ENCODE peak calls at places on chromosome 22, in six cellular contexts. H is PC-9, K is HL-60, G is fibroblast of pulmonary artery, Z is psoas muscle, Q is heart left ventricle. M is an unnamed sample.

GRCh38 chr22:27113211-27114030 is 456.0 kb downstream of the MIAT start:
- DNase-seq in K (peak; percentile 88), H (peak; percentile 95), Q (no peak), G (peak; percentile 96), Z (peak; percentile 59), M (no peak)

GRCh38 chr22:35399114-35399677 is 744 bp upstream of the MCM5 start:
- DNase-seq in G (no peak), Z (no peak), K (no peak), H (no peak), Q (no peak), M (no peak)

GRCh38 chr22:39959640-39960447 is at the start of gene TMA7B:
- DNase-seq in H (no peak), Q (no peak), G (peak; percentile 65), K (peak; percentile 43), Z (no peak), M (no peak)

GRCh38 chr22:38737302-38738060 is 18.3 kb downstream of the SUN2 start:
- DNase-seq in G (no peak), Z (peak; percentile 36), K (no peak), Q (peak; percentile 37), H (no peak), M (no peak)

GRCh38 chr22:49018601-49019000 is 809.1 kb downstream of the BRD1 start:
- DNase-seq in H (no peak), K (no peak), G (no peak), Q (peak; percentile 41), Z (no peak), M (no peak)

GRCh38 chr22:43477151-43477725 is 65.4 kb downstream of the MPPED1 start:
- DNase-seq in K (no peak), H (no peak), Q (no peak), G (no peak), Z (no peak), M (no peak)

GRCh38 chr22:43995057-43995685 is 28.9 kb upstream of the PARVB start:
- DNase-seq in K (no peak), Q (no peak), Z (no peak), H (no peak), G (no peak), M (no peak)

GRCh38 chr22:28344893-28345292 is 334.7 kb downstream of the TTC28 start:
- DNase-seq in G (no peak), K (no peak), Z (no peak), H (no peak), Q (no peak), M (no peak)

GRCh38 chr22:26053737-26054316 is 115.4 kb upstream of the SEZ6L start:
- DNase-seq in Q (no peak), K (no peak), G (no peak), Z (no peak), H (no peak), M (no peak)

GRCh38 chr22:34761111-34761510 is 304.8 kb upstream of the ISX start:
- DNase-seq in Z (no peak), G (no peak), Q (no peak), K (no peak), H (no peak), M (no peak)

GRCh38 chr22:19360300-19360792 is 68.8 kb upstream of the CLTCL1 start:
- DNase-seq in K (no peak), Q (no peak), H (no peak), G (no peak), Z (no peak), M (no peak)

GRCh38 chr22:36194971-36195370 is 6.6 kb downstream of the APOL4 start:
- DNase-seq in K (peak; percentile 27), H (peak; percentile 67), Q (peak; percentile 75), Z (peak; percentile 68), G (peak; percentile 85), M (no peak)

GRCh38 chr22:47034905-47035419 is 272.5 kb downstream of the TBC1D22A start:
- DNase-seq in G (no peak), K (no peak), Z (peak; percentile 31), H (no peak), Q (peak; percentile 58), M (no peak)

GRCh38 chr22:49380828-49381114 is 446.9 kb downstream of the BRD1 start:
- DNase-seq in Q (no peak), Z (no peak), K (no peak), H (no peak), G (no peak), M (no peak)

GRCh38 chr22:41512421-41513194 is 31.7 kb downstream of the POLR3H start:
- DNase-seq in K (no peak), Q (no peak), G (peak; percentile 69), H (peak; percentile 66), Z (peak; percentile 87), M (peak; percentile 40)

GRCh38 chr22:41302016-41302767 is 867 bp downstream of the ZC3H7B start:
- DNase-seq in G (no peak), K (no peak), H (no peak), Z (no peak), Q (no peak), M (no peak)

GRCh38 chr22:35637254-35637653 is 11.0 kb upstream of the APOL6 start:
- DNase-seq in G (no peak), K (no peak), Q (no peak), Z (no peak), H (no peak), M (no peak)

GRCh38 chr22:45208993-45209838 is 31.5 kb downstream of the KIAA0930 start:
- DNase-seq in Z (peak; percentile 64), G (peak; percentile 64), Q (no peak), K (no peak), H (no peak), M (no peak)

GRCh38 chr22:49968831-49969661 is 8.5 kb downstream of the PIM3 start:
- DNase-seq in K (no peak), H (no peak), Z (peak; percentile 56), Q (peak; percentile 55), G (no peak), M (no peak)

GRCh38 chr22:27614291-27615007 is 187.1 kb downstream of the MN1 start:
- DNase-seq in G (no peak), H (no peak), Q (no peak), K (no peak), Z (no peak), M (no peak)

GRCh38 chr22:25835348-25835747 is 93.4 kb downstream of the MYO18B start:
- DNase-seq in Q (no peak), G (no peak), Z (no peak), H (no peak), K (no peak), M (no peak)

GRCh38 chr22:43841742-43842141 is 20.6 kb downstream of the SULT4A1 start:
- DNase-seq in Z (peak; percentile 30), H (no peak), Q (peak; percentile 59), K (no peak), G (no peak), M (no peak)

GRCh38 chr22:42930810-42931420 is 73.8 kb upstream of the ARFGAP3 start:
- DNase-seq in H (peak; percentile 47), G (peak; percentile 31), Z (peak; percentile 74), K (no peak), Q (no peak), M (no peak)

GRCh38 chr22:20762233-20762796 is 11.6 kb upstream of the SERPIND1 start:
- DNase-seq in K (no peak), G (no peak), H (no peak), Q (no peak), Z (no peak), M (no peak)
- H3K4me3 ChIP-seq in K (no peak overlapping the region), G (no peak overlapping the region), H (no peak overlapping the region), Q (no peak overlapping the region), Z (no peak overlapping the region), M (no peak overlapping the region)

DNA sequence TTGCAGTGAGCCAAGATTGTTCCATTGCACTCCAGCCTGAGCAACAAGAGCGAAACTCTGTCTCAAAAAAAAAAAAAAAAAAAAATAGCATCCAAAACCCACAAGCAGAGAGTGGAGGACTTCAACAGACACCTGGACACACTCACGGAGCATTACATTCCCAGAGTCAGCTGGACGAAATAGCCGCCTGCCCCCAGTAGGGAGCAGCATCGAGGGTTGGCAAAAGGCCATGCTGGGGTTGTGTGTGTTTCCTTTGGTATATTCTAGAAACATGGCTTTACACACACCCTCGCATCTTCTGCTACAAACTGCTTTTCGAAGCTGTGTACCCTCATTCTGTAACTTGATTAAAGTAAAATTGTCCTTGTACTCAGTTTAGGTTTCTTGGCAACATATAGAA is 5.3 kb downstream of the ADA2 start:
- DNase-seq in Z (peak; percentile 83), K (no peak), H (no peak), G (peak; percentile 55), Q (peak; percentile 77), M (no peak)
- TF ChIP-seq CTCF in Z (peak; percentile 56), K (no peak), H (no peak), G (peak; percentile 46), Q (peak; percentile 61), M (peak; percentile 42)

GRCh38 chr22:29625090-29625825 is 21.8 kb downstream of the NF2 start:
- DNase-seq in H (peak; percentile 75), Z (peak; percentile 65), Q (no peak), G (peak; percentile 77), K (peak; percentile 41), M (peak; percentile 59)

GRCh38 chr22:29623059-29623458 is 19.6 kb downstream of the NF2 start:
- DNase-seq in H (no peak), Z (no peak), K (no peak), Q (no peak), G (no peak), M (no peak)

GRCh38 chr22:29617922-29618629 is 14.6 kb downstream of the NF2 start:
- DNase-seq in K (no peak), Q (no peak), H (peak; percentile 97), G (peak; percentile 46), Z (no peak), M (peak; percentile 40)

GRCh38 chr22:29623553-29624169 is 20.2 kb downstream of the NF2 start:
- DNase-seq in G (no peak), Z (no peak), H (no peak), Q (no peak), K (no peak), M (no peak)

DNA sequence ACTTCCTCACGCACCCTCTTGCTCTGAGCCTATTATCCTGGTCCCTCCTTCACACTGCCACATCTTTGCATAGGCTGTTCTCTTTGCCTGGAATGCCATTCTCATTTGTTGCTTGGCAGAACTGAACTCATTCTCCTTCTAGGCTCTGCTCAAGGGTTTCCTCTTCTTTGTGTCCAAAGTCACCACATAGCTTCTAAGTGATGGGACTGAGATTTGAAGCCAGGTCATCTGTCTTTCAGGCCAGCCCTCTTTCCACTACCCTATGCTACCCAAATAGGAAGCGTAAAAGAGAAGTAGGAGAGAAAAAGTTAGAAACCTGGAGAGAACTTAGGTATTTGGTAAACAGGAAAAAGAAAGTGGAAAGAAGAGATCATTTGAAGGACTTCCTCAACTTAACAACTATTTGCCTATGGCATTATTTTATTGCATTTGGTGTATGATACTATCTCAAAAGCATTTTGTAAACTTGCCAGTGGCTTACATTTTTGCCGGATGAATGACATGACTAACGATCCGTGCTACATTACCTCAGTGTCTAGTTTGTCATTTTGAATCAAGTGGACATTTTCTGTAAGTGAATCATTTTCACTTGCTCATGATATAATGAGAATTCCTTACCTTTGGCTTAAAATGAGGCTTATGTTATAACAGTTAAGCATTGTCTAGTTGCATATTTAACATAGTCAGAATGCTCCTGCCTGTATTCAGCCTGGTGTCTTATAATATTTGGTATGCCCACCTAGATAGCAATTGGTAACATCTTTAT is 18.5 kb downstream of the NF2 start:
- DNase-seq in G (peak; percentile 92), K (no peak), Q (no peak), Z (no peak), H (peak; percentile 99), M (peak; percentile 87)
- H3K4me3 ChIP-seq in G (peak overlapping the region; percentile 19), K (no peak overlapping the region), Q (no peak overlapping the region), Z (no peak overlapping the region), H (no peak overlapping the region), M (peak overlapping the region; percentile 10)

DNA sequence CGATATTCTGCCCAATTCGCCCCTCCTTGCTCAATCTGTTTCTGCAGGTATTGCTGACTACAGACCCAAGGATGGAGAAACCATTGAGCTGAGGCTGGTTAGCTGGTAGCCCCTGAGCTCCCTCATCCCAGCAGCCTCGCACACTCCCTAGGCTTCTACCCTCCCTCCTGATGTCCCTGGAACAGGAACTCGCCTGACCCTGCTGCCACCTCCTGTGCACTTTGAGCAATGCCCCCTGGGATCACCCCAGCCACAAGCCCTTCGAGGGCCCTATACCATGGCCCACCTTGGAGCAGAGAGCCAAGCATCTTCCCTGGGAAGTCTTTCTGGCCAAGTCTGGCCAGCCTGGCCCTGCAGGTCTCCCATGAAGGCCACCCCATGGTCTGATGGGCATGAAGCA is 9.2 kb upstream of the SLC35E4 start:
- DNase-seq in K (no peak), Z (no peak), G (no peak), H (no peak), Q (no peak), M (no peak)
- TF ChIP-seq CTCF in K (no peak), Z (no peak), G (no peak), H (no peak), Q (no peak), M (no peak)

M was measured in LNCaP clone FGC.